ENCODE peak calls at places on chromosomes 4 and X, in five cellular contexts. T is mammary epithelial cell; Z is naive thymus-derived CD4-positive, alpha-beta T cell; L is psoas muscle; Q is HuH-7. N is an unnamed sample.

GRCh38 chr4:100880012-100880411 is 362.2 kb upstream of the EMCN start:
- DNase-seq in T (no peak), Z (no peak), L (no peak), Q (no peak), N (no peak)

GRCh38 chrX:129717902-129718301 is 20.9 kb upstream of the XPNPEP2 start:
- DNase-seq in T (peak), Z (no peak), L (peak), Q (no peak), N (peak)

GRCh38 chr4:2823301-2823670 is 20.4 kb upstream of the ADD1 start:
- DNase-seq in T (no peak), Z (no peak), L (peak), Q (no peak), N (no peak)

GRCh38 chr4:7828011-7828720 is 111.5 kb downstream of the AFAP1 start:
- DNase-seq in T (peak), Z (peak), L (peak), Q (no peak), N (peak)

GRCh38 chr4:4524364-4524763 is 17.5 kb downstream of the STX18 start:
- DNase-seq in T (no peak), Z (no peak), L (no peak), Q (no peak), N (peak)

GRCh38 chrX:7218321-7219152 is 70.6 kb upstream of the PUDP start:
- DNase-seq in T (no peak), Z (no peak), L (no peak), Q (no peak), N (no peak)

GRCh38 chr4:144645621-144646522 is at the start of gene HHIP:
- DNase-seq in T (peak), Z (peak), L (peak), Q (no peak), N (peak)

GRCh38 chr4:186760576-186760975 is 36.9 kb upstream of the FAT1 start:
- DNase-seq in T (peak), Z (no peak), L (no peak), Q (no peak), N (peak)

GRCh38 chr4:173371292-173372192 is 788 bp downstream of the SAP30 start:
- DNase-seq in T (peak), Z (peak), L (peak), Q (peak), N (peak)

GRCh38 chrX:40109288-40110008 is 11.7 kb upstream of the BCOR start:
- DNase-seq in T (peak), Z (no peak), L (peak), Q (no peak), N (peak)

GRCh38 chr4:85886665-85887064 is 411.7 kb downstream of the ARHGAP24 start:
- DNase-seq in T (no peak), Z (no peak), L (no peak), Q (no peak), N (no peak)

N was measured in kidney tubule cell.